ENCODE peak calls at places on chromosomes 7 and 10, in six cellular contexts. N is foreskin fibroblast, X is body of pancreas, Y is upper lobe of right lung, B is HFFc6, T is spleen. I is an unnamed sample.
A peak's percentile ranks its signal among the peaks of the same experiment; 100 is the strongest.

GRCh38 chr10:3330687-3331086 is 158.1 kb upstream of the PITRM1 start:
- DNase-seq in N (peak; percentile 57), X (peak; percentile 73), Y (peak; percentile 76), B (peak; percentile 59), T (peak; percentile 63), I (no peak)

GRCh38 chr7:96952974-96953391 is 52.4 kb upstream of the DLX6 start:
- DNase-seq in N (no peak), X (no peak), Y (no peak), B (peak; percentile 44), T (no peak), I (no peak)

GRCh38 chr7:37205451-37205850 is 243.2 kb downstream of the ELMO1 start:
- DNase-seq in N (no peak), X (no peak), Y (no peak), B (no peak), T (no peak), I (no peak)

GRCh38 chr10:92238586-92239098 is 52.2 kb downstream of the CPEB3 start:
- DNase-seq in N (peak; percentile 67), X (peak; percentile 55), Y (peak; percentile 73), B (peak; percentile 76), T (no peak), I (no peak)

GRCh38 chr7:105268511-105269392 is 120.0 kb downstream of the SRPK2 start:
- DNase-seq in N (peak; percentile 71), X (peak; percentile 15), Y (no peak), B (peak; percentile 59), T (no peak), I (no peak)

GRCh38 chr7:45682836-45683555 is 108.8 kb downstream of the ADCY1 start:
- DNase-seq in N (peak; percentile 17), X (no peak), Y (no peak), B (no peak), T (peak; percentile 19), I (peak; percentile 42)

GRCh38 chr7:94418851-94419250 is 24.2 kb downstream of the COL1A2 start:
- DNase-seq in N (peak; percentile 6), X (no peak), Y (no peak), B (no peak), T (no peak), I (no peak)

GRCh38 chr7:32539366-32539765 is 44.1 kb downstream of the AVL9 start:
- DNase-seq in N (no peak), X (no peak), Y (no peak), B (no peak), T (no peak), I (no peak)

GRCh38 chr10:124268976-124269375 is 149.7 kb downstream of the OAT start:
- DNase-seq in N (no peak), X (no peak), Y (no peak), B (no peak), T (peak; percentile 9), I (no peak)

GRCh38 chr10:118742787-118743186 is 12.0 kb downstream of the CACUL1 start:
- DNase-seq in N (peak; percentile 30), X (no peak), Y (no peak), B (peak; percentile 13), T (no peak), I (no peak)

DNA sequence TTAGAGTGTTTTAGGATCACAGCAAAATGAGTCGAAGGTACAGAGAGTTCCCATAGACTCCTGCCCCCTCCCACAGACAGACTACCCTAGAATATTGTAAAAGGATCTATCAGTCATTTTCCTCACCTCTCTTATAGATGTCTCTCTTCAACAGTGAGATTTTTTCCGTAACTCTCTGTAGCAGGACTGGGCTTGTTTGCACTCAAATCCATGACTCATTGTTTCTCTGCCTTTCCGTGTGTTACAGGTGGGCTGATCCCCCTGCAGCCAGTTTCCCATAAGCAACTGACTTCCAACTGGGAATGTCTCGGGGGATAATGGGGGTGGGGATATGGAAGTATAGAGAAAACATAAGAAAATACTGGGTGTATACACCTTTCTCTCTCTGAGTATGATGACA is 921.0 kb downstream of the GATA3 start:
- DNase-seq in N (no peak), X (no peak), Y (no peak), B (no peak), T (no peak), I (no peak)
- TF ChIP-seq CTCF in N (no peak), X (no peak), Y (no peak), B (no peak), T (no peak), I (no peak)

DNA sequence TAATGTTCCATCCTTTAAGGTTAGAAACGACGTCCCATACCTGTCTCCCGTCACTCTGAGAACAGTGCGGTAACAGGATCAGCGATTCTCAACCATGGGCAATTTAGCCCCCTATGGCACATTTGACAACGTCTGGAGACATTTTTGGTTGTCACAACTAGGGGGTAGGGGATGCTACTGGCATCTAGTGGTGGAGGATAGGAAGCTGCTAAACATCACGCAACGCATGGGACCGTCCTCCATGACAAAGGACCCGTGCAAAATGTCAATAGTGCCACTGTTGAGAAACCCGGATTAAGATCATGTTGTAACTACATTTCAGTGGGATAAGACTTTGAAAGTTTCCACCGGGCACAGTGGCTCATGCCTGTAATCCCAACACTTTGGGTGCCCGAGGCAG is 5.0 kb upstream of the PAXIP1 start:
- DNase-seq in N (peak; percentile 27), X (no peak), Y (no peak), B (no peak), T (no peak), I (no peak)
- TF ChIP-seq CTCF in N (no peak), X (no peak), Y (peak; percentile 32), B (peak; percentile 32), T (no peak), I (peak; percentile 39)

DNA sequence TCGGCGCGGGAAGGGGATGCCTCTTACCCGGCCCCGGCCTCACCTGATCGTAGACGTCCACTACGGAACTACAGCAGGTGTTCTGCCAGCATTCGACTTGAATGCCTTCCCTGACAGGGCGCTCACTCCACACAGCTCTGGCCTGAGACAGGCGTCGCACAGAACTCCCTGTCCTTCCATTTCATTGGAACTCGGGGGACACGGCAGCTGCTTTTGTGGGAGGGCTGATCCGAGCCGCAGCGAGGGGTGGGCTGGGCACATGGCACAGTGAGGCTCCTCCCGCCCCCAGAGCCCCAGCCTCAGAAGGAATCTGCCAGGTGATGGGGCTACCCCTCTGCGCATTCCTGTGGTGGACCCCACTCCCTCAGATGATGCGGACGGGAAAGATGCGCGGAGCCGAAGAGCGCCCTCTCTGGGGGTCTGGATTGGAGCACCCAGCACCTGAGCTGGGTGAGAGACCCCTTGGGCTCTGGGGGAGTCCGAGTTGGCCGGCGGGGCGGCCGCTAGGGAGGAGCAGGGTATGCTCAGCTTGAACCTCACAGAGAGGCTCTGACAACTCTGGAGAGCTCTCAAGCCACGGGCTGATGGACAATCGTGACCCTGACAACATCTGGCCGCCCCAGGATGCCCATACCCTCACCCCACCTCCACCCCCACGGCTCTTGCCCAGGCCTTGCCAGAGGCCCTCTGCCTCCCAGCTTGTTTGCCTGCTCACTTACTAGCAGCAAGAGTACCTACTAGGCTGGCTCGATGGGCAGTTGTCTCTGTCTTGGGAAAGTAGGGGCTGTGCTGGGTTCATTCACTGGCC is 36.6 kb downstream of the RASGEF1A start:
- DNase-seq in N (no peak), X (no peak), Y (peak; percentile 58), B (no peak), T (peak; percentile 73), I (peak; percentile 78)
- TF ChIP-seq CTCF in N (no peak), X (no peak), Y (no peak), B (no peak), T (no peak), I (no peak)

GRCh38 chr7:104096683-104097082 is 107.2 kb upstream of the RELN start:
- DNase-seq in N (no peak), X (peak; percentile 3), Y (no peak), B (peak; percentile 19), T (no peak), I (no peak)
- TF ChIP-seq CTCF in N (no peak), X (no peak), Y (no peak), B (peak; percentile 67), T (no peak), I (no peak)